ENCODE peak calls at places on chromosome 11, in nine cellular contexts. F, H, E, P, G, A, T, K and V are unnamed samples.

GRCh38 chr11:112958670-112959069 is 2.5 kb upstream of the NCAM1 start:
- DNase-seq in F (peak; percentile 52), H (no peak), E (no peak), P (no peak), G (peak; percentile 16), A (no peak), T (peak; percentile 21), K (peak; percentile 13), V (peak; percentile 54)

GRCh38 chr11:504053-504993 is 2.7 kb downstream of the RNH1 start:
- DNase-seq in F (peak; percentile 69), H (no peak), E (no peak), P (no peak), G (no peak), A (peak; percentile 17), T (no peak), K (no peak), V (peak; percentile 47)

GRCh38 chr11:134586726-134587125 is 174.7 kb upstream of the B3GAT1 start:
- DNase-seq in F (no peak), H (no peak), E (no peak), P (no peak), G (no peak), A (no peak), T (no peak), K (no peak), V (no peak)

GRCh38 chr11:61294717-61295595 is at the start of gene VWCE:
- DNase-seq in F (peak; percentile 55), H (peak; percentile 41), E (peak; percentile 88), P (peak; percentile 81), G (peak; percentile 55), A (peak; percentile 35), T (peak; percentile 20), K (peak; percentile 62), V (peak; percentile 74)

GRCh38 chr11:119991669-119992068 is 146.2 kb downstream of the TRIM29 start:
- DNase-seq in F (no peak), H (no peak), E (no peak), P (no peak), G (no peak), A (no peak), T (no peak), K (no peak), V (no peak)

GRCh38 chr11:69916806-69917387 is 97.7 kb upstream of the FGF3 start:
- DNase-seq in F (no peak), H (no peak), E (no peak), P (no peak), G (no peak), A (no peak), T (no peak), K (no peak), V (no peak)

GRCh38 chr11:65861165-65861505 is 902 bp downstream of the MUS81 start:
- DNase-seq in F (no peak), H (no peak), E (no peak), P (no peak), G (peak; percentile 35), A (no peak), T (no peak), K (no peak), V (peak; percentile 30)

GRCh38 chr11:109112748-109113378 is 309.1 kb upstream of the C11orf87 start:
- DNase-seq in F (no peak), H (no peak), E (peak; percentile 83), P (no peak), G (no peak), A (no peak), T (no peak), K (peak; percentile 6), V (peak; percentile 42)

GRCh38 chr11:35185696-35186095 is 46.7 kb downstream of the CD44 start:
- DNase-seq in F (peak; percentile 46), H (no peak), E (no peak), P (no peak), G (no peak), A (no peak), T (no peak), K (no peak), V (no peak)

GRCh38 chr11:65640483-65641207 is 2.7 kb downstream of the SIPA1 start:
- DNase-seq in F (no peak), H (no peak), E (no peak), P (peak; percentile 46), G (no peak), A (no peak), T (no peak), K (no peak), V (no peak)

GRCh38 chr11:83006877-83007330 is 64.8 kb downstream of the RAB30 start:
- DNase-seq in F (no peak), H (no peak), E (no peak), P (no peak), G (peak; percentile 77), A (no peak), T (no peak), K (no peak), V (peak; percentile 42)

GRCh38 chr11:82521427-82521826 is 212.2 kb downstream of the FAM181B start:
- DNase-seq in F (no peak), H (no peak), E (peak; percentile 43), P (no peak), G (no peak), A (no peak), T (no peak), K (no peak), V (no peak)

GRCh38 chr11:15602779-15603178 is 488.1 kb downstream of the INSC start:
- DNase-seq in F (no peak), H (no peak), E (no peak), P (no peak), G (no peak), A (no peak), T (no peak), K (no peak), V (no peak)

GRCh38 chr11:61871158-61871597 is 20.2 kb downstream of the FADS3 start:
- DNase-seq in F (peak; percentile 82), H (peak; percentile 47), E (peak; percentile 93), P (peak; percentile 66), G (peak; percentile 87), A (peak; percentile 74), T (peak; percentile 68), K (peak; percentile 83), V (peak; percentile 93)